ENCODE peak calls at places on chromosomes 11 and 22, in eight cellular contexts. Q is endothelial cell, V is AG10803, F is SK-N-SH, N is omental fat pad, H is GM10248, J is D721Med, I is RWPE1. G is an unnamed sample.

GRCh38 chr11:111391328-111392124 is 12.5 kb upstream of the POU2AF1 start:
- DNase-seq in Q (no peak), V (no peak), J (no peak), H (no peak), N (no peak), F (no peak), I (no peak), G (no peak)

GRCh38 chr11:19426022-19426718 is 185.4 kb upstream of the E2F8 start:
- DNase-seq in J (no peak), N (no peak), H (no peak), I (no peak), Q (no peak), V (peak), F (no peak), G (no peak)

GRCh38 chr22:37193629-37194191 is 5.7 kb upstream of the C1QTNF6 start:
- DNase-seq in J (no peak), V (peak), I (no peak), Q (no peak), H (no peak), F (no peak), N (no peak), G (no peak)

GRCh38 chr11:65424200-65425104 is 1.9 kb downstream of the NEAT1 start:
- DNase-seq in F (no peak), H (no peak), J (no peak), N (peak), Q (no peak), V (peak), I (no peak), G (no peak)

GRCh38 chr11:61869636-61870428 is 21.5 kb downstream of the FADS3 start:
- DNase-seq in J (no peak), N (no peak), V (no peak), F (no peak), Q (no peak), H (no peak), I (no peak), G (peak)

GRCh38 chr11:9745411-9746211 is 81.7 kb downstream of the SWAP70 start:
- DNase-seq in F (no peak), I (no peak), J (no peak), Q (no peak), V (no peak), N (no peak), H (no peak), G (no peak)

GRCh38 chr11:2435288-2436012 is 8.9 kb downstream of the TRPM5 start:
- DNase-seq in V (no peak), F (no peak), J (no peak), I (no peak), Q (no peak), H (no peak), N (no peak), G (no peak)

GRCh38 chr11:33724644-33725035 is 11.6 kb downstream of the CD59 start:
- DNase-seq in H (no peak), V (peak), I (no peak), N (no peak), Q (no peak), F (no peak), J (no peak), G (no peak)

GRCh38 chr11:57491371-57492061 is 24.0 kb downstream of the SLC43A1 start:
- DNase-seq in I (no peak), V (no peak), J (no peak), H (peak), Q (peak), F (peak), N (no peak), G (peak)

GRCh38 chr22:37284807-37285355 is 2.6 kb downstream of the CYTH4 start:
- DNase-seq in J (no peak), F (no peak), I (no peak), N (no peak), V (no peak), Q (no peak), H (peak), G (no peak)

GRCh38 chr11:59189986-59190385 is 18.1 kb downstream of the DTX4 start:
- DNase-seq in H (no peak), N (no peak), Q (no peak), V (no peak), F (no peak), I (no peak), J (no peak), G (no peak)

GRCh38 chr22:47586038-47586437 is 823.6 kb downstream of the TBC1D22A start:
- DNase-seq in V (no peak), J (no peak), I (no peak), N (no peak), F (no peak), H (no peak), Q (no peak), G (no peak)

GRCh38 chr11:112776834-112777793 is 184.1 kb upstream of the NCAM1 start:
- DNase-seq in J (peak), N (no peak), Q (no peak), I (no peak), F (peak), H (no peak), V (no peak), G (no peak)

GRCh38 chr11:34194576-34195335 is 89.3 kb downstream of the NAT10 start:
- DNase-seq in H (no peak), V (peak), N (no peak), Q (no peak), I (no peak), J (no peak), F (peak), G (no peak)

GRCh38 chr22:43925433-43926348 is 2.1 kb downstream of the PNPLA3 start:
- DNase-seq in V (no peak), Q (no peak), N (no peak), H (no peak), J (peak), I (peak), F (no peak), G (no peak)

GRCh38 chr11:65102142-65103095 is 6.4 kb downstream of the VPS51 start:
- DNase-seq in J (no peak), N (no peak), H (no peak), V (no peak), Q (no peak), F (no peak), I (no peak), G (no peak)

GRCh38 chr22:44926491-44927415 is 83.1 kb downstream of the PHF21B start:
- DNase-seq in Q (no peak), I (no peak), H (no peak), F (no peak), J (no peak), N (no peak), V (no peak), G (no peak)

GRCh38 chr11:44916797-44917196 is 33.9 kb downstream of the TP53I11 start:
- DNase-seq in I (no peak), N (no peak), J (no peak), F (no peak), Q (no peak), H (no peak), V (no peak), G (no peak)

GRCh38 chr22:38135133-38135706 is 24.7 kb upstream of the BAIAP2L2 start:
- DNase-seq in Q (no peak), J (no peak), I (peak), H (no peak), V (peak), N (no peak), F (no peak), G (no peak)

GRCh38 chr11:44400431-44400830 is 90.5 kb upstream of the ALX4 start:
- DNase-seq in J (no peak), I (no peak), Q (no peak), N (no peak), F (no peak), V (no peak), H (no peak), G (no peak)

GRCh38 chr11:68213135-68213515 is at the start of gene KMT5B:
- DNase-seq in V (peak), F (peak), N (no peak), I (peak), H (peak), J (no peak), Q (no peak), G (peak)

GRCh38 chr11:47276923-47277322 is 7.0 kb downstream of the MADD start:
- DNase-seq in H (no peak), V (no peak), I (no peak), F (no peak), Q (no peak), J (no peak), N (no peak), G (no peak)

GRCh38 chr11:109994896-109995295 is 98.3 kb upstream of the ZC3H12C start:
- DNase-seq in J (no peak), F (peak), Q (no peak), V (no peak), H (no peak), N (no peak), I (no peak), G (no peak)

GRCh38 chr11:66973956-66974585 is 1.0 kb upstream of the C11orf86 start:
- DNase-seq in Q (no peak), J (no peak), I (no peak), V (peak), F (no peak), H (no peak), N (no peak), G (no peak)

GRCh38 chr11:101444851-101445250 is 139.0 kb downstream of the TRPC6 start:
- DNase-seq in V (peak), N (no peak), H (no peak), I (no peak), F (no peak), J (no peak), Q (no peak), G (no peak)

GRCh38 chr11:4459470-4459869 is 10.4 kb downstream of the OR52K2 start:
- DNase-seq in Q (no peak), F (no peak), J (no peak), N (no peak), V (peak), I (no peak), H (no peak), G (no peak)

GRCh38 chr11:12723410-12724297 is 49.4 kb downstream of the TEAD1 start:
- DNase-seq in I (peak), H (no peak), N (no peak), Q (no peak), F (no peak), J (no peak), V (no peak), G (no peak)

GRCh38 chr11:704799-705645 is 1.0 kb upstream of the EPS8L2 start:
- DNase-seq in I (no peak), V (no peak), H (no peak), J (no peak), Q (no peak), N (no peak), F (peak), G (no peak)

GRCh38 chr22:43860831-43861230 is 1.5 kb downstream of the SULT4A1 start:
- DNase-seq in F (no peak), H (no peak), Q (no peak), N (no peak), J (no peak), V (no peak), I (no peak), G (no peak)

GRCh38 chr11:94740083-94740974 is 27.8 kb upstream of the AMOTL1 start:
- DNase-seq in J (peak), N (no peak), V (no peak), Q (peak), F (peak), I (no peak), H (peak), G (peak)

DNA sequence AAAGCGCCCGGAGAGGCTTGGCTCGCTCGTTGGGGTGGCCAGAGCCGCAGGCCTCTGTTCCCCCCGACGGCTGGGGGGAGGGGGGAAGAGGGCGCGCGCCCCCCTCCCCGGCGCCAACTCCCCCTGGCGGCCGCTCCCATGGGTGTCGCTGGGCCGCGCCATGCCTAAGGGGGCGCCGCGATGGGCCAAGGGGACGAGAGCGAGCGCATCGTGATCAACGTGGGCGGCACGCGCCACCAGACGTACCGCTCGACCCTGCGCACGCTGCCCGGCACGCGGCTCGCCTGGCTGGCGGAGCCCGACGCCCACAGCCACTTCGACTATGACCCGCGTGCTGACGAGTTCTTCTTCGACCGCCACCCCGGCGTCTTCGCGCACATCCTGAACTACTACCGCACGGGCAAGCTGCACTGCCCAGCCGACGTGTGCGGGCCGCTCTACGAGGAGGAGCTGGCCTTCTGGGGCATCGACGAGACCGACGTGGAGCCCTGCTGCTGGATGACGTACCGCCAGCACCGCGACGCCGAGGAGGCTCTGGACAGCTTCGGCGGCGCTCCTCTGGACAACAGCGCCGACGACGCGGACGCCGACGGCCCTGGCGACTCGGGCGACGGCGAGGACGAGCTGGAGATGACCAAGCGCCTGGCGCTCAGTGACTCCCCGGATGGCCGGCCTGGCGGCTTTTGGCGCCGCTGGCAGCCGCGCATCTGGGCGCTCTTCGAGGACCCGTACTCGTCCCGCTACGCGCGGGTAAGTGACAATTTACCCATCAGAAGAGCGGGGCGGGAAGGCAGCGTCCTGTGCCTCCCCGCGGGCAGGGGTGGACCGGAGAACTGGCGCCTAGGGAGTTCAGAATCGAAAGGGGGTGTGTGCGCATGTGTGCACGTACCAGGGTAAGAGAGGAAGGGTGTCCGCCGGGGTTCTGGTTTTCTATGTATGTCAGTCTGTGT is 1.5 kb downstream of the KCNC1 start:
- DNase-seq in V (no peak), N (no peak), F (peak), H (no peak), Q (no peak), J (no peak), I (no peak), G (peak)
- TF ChIP-seq CTCF in V (no peak), N (no peak), F (peak), H (no peak), Q (peak), J (peak), I (peak), G (peak)

GRCh38 chr11:116871248-116871647 is 33.8 kb upstream of the APOA1 start:
- DNase-seq in H (no peak), Q (no peak), N (no peak), V (peak), J (no peak), F (no peak), I (peak), G (no peak)

GRCh38 chr11:116870054-116870453 is 32.6 kb upstream of the APOA1 start:
- DNase-seq in Q (no peak), I (no peak), V (no peak), J (no peak), H (no peak), F (no peak), N (no peak), G (no peak)

GRCh38 chr11:116867619-116868018 is 30.2 kb upstream of the APOA1 start:
- DNase-seq in H (no peak), V (no peak), I (no peak), F (no peak), Q (no peak), J (no peak), N (no peak), G (no peak)

GRCh38 chr11:116868066-116868465 is 30.6 kb upstream of the APOA1 start:
- DNase-seq in Q (no peak), I (no peak), N (no peak), H (no peak), F (no peak), V (no peak), J (no peak), G (no peak)

DNA sequence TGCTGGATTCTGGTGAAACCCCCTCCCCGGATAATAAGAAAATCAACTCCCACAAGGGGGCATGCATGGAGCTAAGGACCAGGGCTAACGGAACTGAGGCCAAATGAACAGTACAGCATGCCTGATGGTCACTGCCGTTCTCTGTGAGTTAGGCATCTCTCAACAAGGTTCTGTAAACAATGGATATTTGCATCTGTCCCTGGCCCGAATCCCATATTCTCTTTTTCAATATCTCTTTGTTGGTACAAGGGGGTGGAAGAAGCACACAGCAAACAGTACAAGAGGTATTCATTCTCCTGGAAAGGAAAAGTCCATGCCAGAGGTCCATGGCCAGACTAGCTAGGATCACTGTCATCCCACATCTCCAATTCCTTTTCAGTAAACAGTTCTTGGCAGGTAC is 32.2 kb upstream of the APOA1 start:
- DNase-seq in N (no peak), I (no peak), V (no peak), F (no peak), H (no peak), Q (no peak), J (no peak), G (no peak)
- TF ChIP-seq CTCF in N (no peak), I (no peak), V (no peak), F (no peak), H (no peak), Q (no peak), J (no peak), G (no peak)

GRCh38 chr11:35677904-35678303 is 15.3 kb downstream of the TRIM44 start:
- DNase-seq in I (no peak), H (no peak), Q (no peak), J (no peak), N (no peak), V (no peak), F (no peak), G (no peak)
- TF ChIP-seq CTCF in I (no peak), H (no peak), Q (no peak), J (no peak), N (no peak), V (no peak), F (no peak), G (no peak)

DNA sequence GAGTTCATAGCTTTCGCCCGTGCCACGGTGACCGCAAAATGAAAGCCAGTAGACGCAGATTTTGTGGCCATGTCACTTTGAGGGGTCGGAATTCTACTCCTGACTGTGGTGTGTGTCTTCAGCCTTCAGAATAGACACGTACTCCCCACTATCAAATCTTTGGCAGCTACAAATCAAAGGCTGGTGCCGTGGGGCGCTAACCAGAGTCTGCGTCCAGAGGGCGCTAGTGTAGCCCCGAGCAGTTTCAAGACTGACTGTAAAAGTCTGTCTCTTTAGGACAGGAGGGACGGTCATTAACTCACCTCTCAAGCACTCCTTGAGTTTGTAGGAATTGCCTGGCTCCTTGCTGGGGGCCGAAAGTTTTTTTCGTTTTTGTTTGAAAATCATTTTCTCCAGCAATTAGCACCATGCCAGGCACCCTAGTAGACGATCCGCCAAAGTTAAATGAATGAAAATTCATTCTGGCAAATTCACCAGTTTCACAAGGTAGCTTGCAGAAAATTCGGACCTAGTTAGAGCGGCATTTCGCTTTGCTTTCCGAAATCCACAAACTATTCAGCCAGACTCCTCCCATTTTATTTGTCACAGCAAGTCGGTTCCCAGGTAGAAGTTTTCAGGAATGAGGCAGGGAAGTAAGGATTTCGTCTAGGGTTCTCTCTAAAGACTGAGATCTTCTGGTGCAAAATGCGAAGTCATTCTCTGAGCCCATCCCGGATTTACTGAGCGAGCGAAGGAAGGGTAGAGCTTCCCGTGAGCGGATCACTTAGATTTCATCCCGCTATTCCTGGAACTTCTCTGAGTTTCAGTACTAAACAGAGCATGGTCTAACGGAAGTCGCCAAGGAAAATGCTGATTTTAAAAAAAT is 2.8 kb upstream of the CALCA start:
- DNase-seq in J (no peak), Q (peak), I (no peak), F (peak), N (no peak), V (peak), H (peak), G (peak)
- TF ChIP-seq CTCF in J (peak), Q (peak), I (no peak), F (peak), N (no peak), V (peak), H (peak), G (peak)

GRCh38 chr22:30949934-30950660 is 18.5 kb downstream of the MORC2 start:
- DNase-seq in I (no peak), N (no peak), Q (no peak), J (no peak), V (no peak), H (no peak), F (no peak), G (no peak)
- TF ChIP-seq CTCF in I (no peak), N (no peak), Q (no peak), J (no peak), V (no peak), H (no peak), F (no peak), G (no peak)

GRCh38 chr11:91776660-91777059 is 448.0 kb upstream of the FAT3 start:
- DNase-seq in I (no peak), J (no peak), F (no peak), Q (no peak), N (no peak), V (no peak), H (no peak), G (no peak)

GRCh38 chr11:91768783-91769182 is 455.8 kb upstream of the FAT3 start:
- DNase-seq in V (no peak), N (no peak), F (no peak), I (no peak), H (no peak), J (no peak), Q (no peak), G (no peak)

GRCh38 chr11:91778758-91779157 is 445.9 kb upstream of the FAT3 start:
- DNase-seq in F (no peak), I (no peak), H (no peak), J (no peak), V (no peak), N (no peak), Q (no peak), G (no peak)

DNA sequence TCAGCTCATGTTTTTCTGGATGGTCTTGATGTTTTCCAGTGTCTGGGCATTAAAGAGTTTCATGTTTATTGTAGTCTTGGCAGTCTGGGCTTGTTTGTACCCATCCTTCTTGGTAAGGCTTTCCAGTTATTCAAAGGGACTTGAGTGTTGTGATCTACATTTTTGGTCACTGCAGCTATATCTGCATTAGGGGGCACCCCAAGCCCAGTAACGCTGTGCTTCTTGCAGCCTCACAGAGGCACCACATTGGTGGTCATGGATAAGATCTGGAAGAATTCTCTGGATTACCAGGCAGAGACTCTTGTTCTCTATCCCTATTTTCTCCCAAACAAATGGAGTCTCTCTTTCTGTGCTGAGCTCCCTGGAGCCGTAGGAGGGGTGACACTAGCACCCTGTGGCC is 451.5 kb upstream of the FAT3 start:
- DNase-seq in J (no peak), N (no peak), V (peak), Q (peak), H (no peak), F (no peak), I (no peak), G (no peak)
- TF ChIP-seq CTCF in J (peak), N (no peak), V (peak), Q (no peak), H (no peak), F (peak), I (no peak), G (no peak)